ENCODE peak calls at places on chromosomes 7 and 10, in five cellular contexts. F is LoVo; C is GM04503; W is CD4-positive, CD25-positive, alpha-beta regulatory T cell; D is body of pancreas. P is an unnamed sample.

GRCh38 chr10:69721690-69722310 is 79.9 kb upstream of the COL13A1 start:
- DNase-seq in F (no peak), C (no peak), W (no peak), D (no peak), P (peak)

GRCh38 chr10:133255323-133255722 is 17.7 kb downstream of the VENTX start:
- DNase-seq in F (no peak), C (no peak), W (no peak), D (no peak), P (no peak)

GRCh38 chr10:18713077-18713476 is 53.8 kb downstream of the ARL5B start:
- DNase-seq in F (peak), C (peak), W (no peak), D (no peak), P (no peak)

GRCh38 chr7:48976850-48977249 is 52.5 kb downstream of the CDC14C start:
- DNase-seq in F (no peak), C (no peak), W (no peak), D (no peak), P (no peak)

GRCh38 chr7:31418928-31419327 is 78.4 kb upstream of the NEUROD6 start:
- DNase-seq in F (no peak), C (no peak), W (no peak), D (no peak), P (no peak)

GRCh38 chr7:107248551-107249316 is 79.9 kb downstream of the HBP1 start:
- DNase-seq in F (no peak), C (no peak), W (no peak), D (no peak), P (no peak)

GRCh38 chr7:80997841-80998240 is 79.0 kb upstream of the SEMA3C start:
- DNase-seq in F (no peak), C (no peak), W (no peak), D (no peak), P (no peak)

GRCh38 chr10:4159173-4159572 is 374.2 kb upstream of the KLF6 start:
- DNase-seq in F (no peak), C (no peak), W (no peak), D (no peak), P (no peak)

GRCh38 chr7:102321351-102322201 is 34.7 kb downstream of the SPDYE6 start:
- DNase-seq in F (no peak), C (no peak), W (peak), D (no peak), P (peak)

GRCh38 chr7:149307775-149308501 is 45.9 kb downstream of the ZNF783 start:
- DNase-seq in F (no peak), C (no peak), W (no peak), D (no peak), P (no peak)

P was measured in endothelial cell.